ENCODE peak calls at places on chromosomes 7 and 10, in five cellular contexts. D is suprapubic skin, Y is cardiac fibroblast, S is upper lobe of right lung, K is HepG2. P is an unnamed sample.
A peak's percentile ranks its signal among the peaks of the same experiment; 100 is the strongest.

GRCh38 chr10:110410329-110411046 is 87.2 kb upstream of the DUSP5 start:
- DNase-seq in D (no peak), Y (peak; percentile 96), S (no peak), K (peak; percentile 42), P (peak; percentile 71)

GRCh38 chr7:44073664-44074348 is 8.4 kb upstream of the PGAM2 start:
- DNase-seq in D (no peak), Y (no peak), S (peak; percentile 87), K (no peak), P (peak; percentile 98)

GRCh38 chr7:139797607-139798006 is 19.8 kb upstream of the HIPK2 start:
- DNase-seq in D (no peak), Y (no peak), S (no peak), K (no peak), P (no peak)

GRCh38 chr7:54778696-54779285 is 19.8 kb upstream of the SEC61G start:
- DNase-seq in D (no peak), Y (no peak), S (no peak), K (no peak), P (no peak)

GRCh38 chr10:132465889-132466519 is 69.0 kb downstream of the PWWP2B start:
- DNase-seq in D (no peak), Y (no peak), S (no peak), K (no peak), P (no peak)

GRCh38 chr10:69994262-69994661 is 58.4 kb upstream of the MACROH2A2 start:
- DNase-seq in D (no peak), Y (peak; percentile 58), S (no peak), K (peak; percentile 44), P (no peak)

GRCh38 chr7:135168001-135168400 is 2.5 kb downstream of the CYREN start:
- DNase-seq in D (no peak), Y (no peak), S (no peak), K (no peak), P (peak; percentile 85)

GRCh38 chr10:114413398-114413797 is 9.1 kb upstream of the AFAP1L2 start:
- DNase-seq in D (no peak), Y (peak; percentile 46), S (peak; percentile 82), K (no peak), P (no peak)

GRCh38 chr7:46003161-46003560 is 82.1 kb upstream of the IGFBP3 start:
- DNase-seq in D (no peak), Y (no peak), S (no peak), K (no peak), P (no peak)

GRCh38 chr7:28882896-28883470 is 75.1 kb downstream of the TRIL start:
- DNase-seq in D (no peak), Y (no peak), S (no peak), K (no peak), P (no peak)

GRCh38 chr10:106513328-106513727 is 651.2 kb downstream of the SORCS1 start:
- DNase-seq in D (no peak), Y (peak; percentile 26), S (no peak), K (peak; percentile 1), P (no peak)

GRCh38 chr10:112663181-112663879 is 216.3 kb downstream of the VTI1A start:
- DNase-seq in D (no peak), Y (peak; percentile 19), S (no peak), K (peak; percentile 10), P (no peak)

GRCh38 chr10:108782411-108782810 is 1140.9 kb downstream of the XPNPEP1 start:
- DNase-seq in D (no peak), Y (no peak), S (no peak), K (no peak), P (no peak)

GRCh38 chr10:128263891-128264688 is 137.9 kb upstream of the MKI67 start:
- DNase-seq in D (no peak), Y (peak; percentile 70), S (peak; percentile 78), K (peak; percentile 23), P (no peak)

GRCh38 chr10:62426086-62426485 is 51.9 kb downstream of the ZNF365 start:
- DNase-seq in D (no peak), Y (no peak), S (no peak), K (no peak), P (no peak)

GRCh38 chr7:46291064-46291463 is 370.0 kb upstream of the IGFBP3 start:
- DNase-seq in D (no peak), Y (peak; percentile 31), S (no peak), K (no peak), P (no peak)

GRCh38 chr7:101589976-101590662 is 39.0 kb downstream of the MYL10 start:
- DNase-seq in D (peak; percentile 63), Y (no peak), S (peak; percentile 25), K (no peak), P (no peak)

GRCh38 chr10:5078781-5079180 is 15.4 kb upstream of the AKR1C3 start:
- DNase-seq in D (no peak), Y (no peak), S (no peak), K (no peak), P (no peak)

GRCh38 chr7:36301914-36302771 is 87.5 kb upstream of the ANLN start:
- DNase-seq in D (peak; percentile 45), Y (peak; percentile 32), S (peak; percentile 51), K (no peak), P (peak; percentile 16)

GRCh38 chr10:4504550-4504949 is 321.5 kb upstream of the AKR1E2 start:
- DNase-seq in D (no peak), Y (no peak), S (no peak), K (no peak), P (no peak)

GRCh38 chr10:49177391-49178355 is 10.5 kb downstream of the TMEM273 start:
- DNase-seq in D (peak; percentile 72), Y (peak; percentile 65), S (no peak), K (peak; percentile 13), P (peak; percentile 96)

GRCh38 chr7:128841961-128842673 is 11.9 kb downstream of the FLNC start:
- DNase-seq in D (no peak), Y (peak; percentile 35), S (peak; percentile 76), K (no peak), P (no peak)

GRCh38 chr10:75430000-75430763 is 1.2 kb upstream of the LRMDA start:
- DNase-seq in D (no peak), Y (peak; percentile 26), S (peak; percentile 83), K (peak; percentile 97), P (peak; percentile 78)

GRCh38 chr10:26621889-26622681 is 75.4 kb upstream of the PDSS1 start:
- DNase-seq in D (no peak), Y (peak; percentile 2), S (peak; percentile 84), K (no peak), P (peak; percentile 80)

GRCh38 chr7:66150471-66150870 is 35.8 kb downstream of the CRCP start:
- DNase-seq in D (no peak), Y (peak; percentile 90), S (peak; percentile 50), K (peak; percentile 62), P (no peak)

GRCh38 chr7:107044347-107045194 is at the start of gene PRKAR2B:
- DNase-seq in D (no peak), Y (peak; percentile 61), S (peak; percentile 82), K (peak; percentile 32), P (peak; percentile 46)

GRCh38 chr10:86711237-86711956 is 43.1 kb downstream of the LDB3 start:
- DNase-seq in D (no peak), Y (peak; percentile 95), S (peak; percentile 95), K (peak; percentile 62), P (peak; percentile 67)

GRCh38 chr7:74364061-74364460 is 74.9 kb downstream of the CLIP2 start:
- DNase-seq in D (no peak), Y (no peak), S (no peak), K (peak; percentile 22), P (no peak)
- TF ChIP-seq CTCF in D (no peak), Y (peak; percentile 13), S (peak; percentile 5), K (peak; percentile 10), P (no peak)

GRCh38 chr10:130221456-130222375 is 85.5 kb downstream of the GLRX3 start:
- DNase-seq in D (peak; percentile 64), Y (no peak), S (peak; percentile 44), K (no peak), P (peak; percentile 32)

GRCh38 chr10:130215918-130216205 is 79.7 kb downstream of the GLRX3 start:
- DNase-seq in D (peak; percentile 44), Y (no peak), S (no peak), K (no peak), P (no peak)

GRCh38 chr10:130220251-130221185 is 84.3 kb downstream of the GLRX3 start:
- DNase-seq in D (peak; percentile 57), Y (no peak), S (peak; percentile 30), K (no peak), P (peak; percentile 39)

GRCh38 chr10:130218181-130218641 is 82.0 kb downstream of the GLRX3 start:
- DNase-seq in D (peak; percentile 72), Y (no peak), S (peak; percentile 49), K (no peak), P (peak; percentile 41)

DNA sequence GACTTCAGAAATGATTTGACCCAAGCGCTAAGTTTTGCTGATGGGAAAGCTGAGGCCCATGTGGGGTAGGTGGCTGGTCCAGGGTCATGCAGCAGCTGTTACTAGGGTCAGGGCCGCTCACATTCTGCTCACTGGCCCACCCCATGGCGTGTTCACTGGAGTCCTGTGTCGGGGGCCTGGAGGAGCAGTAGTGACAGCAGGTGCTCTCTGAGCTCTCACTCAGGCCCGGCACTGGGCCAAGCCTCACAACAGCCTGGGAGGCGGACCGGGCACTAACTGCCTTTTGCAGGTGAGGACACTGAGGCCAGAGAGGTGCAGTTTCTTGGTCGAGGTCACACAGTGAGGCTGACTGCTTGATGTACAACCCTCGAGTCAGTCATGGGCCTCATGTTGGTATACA is 82.7 kb downstream of the GLRX3 start:
- DNase-seq in D (peak; percentile 74), Y (no peak), S (peak; percentile 47), K (no peak), P (peak; percentile 14)
- TF ChIP-seq CTCF in D (no peak), Y (no peak), S (no peak), K (no peak), P (no peak)

GRCh38 chr7:22723642-22724041 is 3.4 kb upstream of the IL6 start:
- DNase-seq in D (no peak), Y (peak; percentile 71), S (no peak), K (no peak), P (peak; percentile 52)

GRCh38 chr7:22724861-22725260 is 2.1 kb upstream of the IL6 start:
- DNase-seq in D (no peak), Y (peak; percentile 17), S (no peak), K (no peak), P (no peak)

GRCh38 chr7:22726849-22727792 is at the start of gene IL6:
- DNase-seq in D (peak; percentile 89), Y (peak; percentile 97), S (peak; percentile 88), K (peak; percentile 6), P (no peak)

GRCh38 chr7:22726345-22726848 is 603 bp upstream of the IL6 start:
- DNase-seq in D (no peak), Y (peak; percentile 87), S (peak; percentile 72), K (peak; percentile 7), P (no peak)

GRCh38 chr7:22725585-22725984 is 1.4 kb upstream of the IL6 start:
- DNase-seq in D (no peak), Y (peak; percentile 29), S (no peak), K (peak; percentile 47), P (no peak)
- TF ChIP-seq CTCF in D (no peak), Y (no peak), S (no peak), K (peak; percentile 74), P (no peak)

GRCh38 chr10:44323838-44324237 is 61.1 kb downstream of the CXCL12 start:
- DNase-seq in D (no peak), Y (no peak), S (no peak), K (no peak), P (no peak)

GRCh38 chr10:44327461-44327860 is 57.4 kb downstream of the CXCL12 start:
- DNase-seq in D (no peak), Y (no peak), S (no peak), K (no peak), P (no peak)

GRCh38 chr10:44326474-44327030 is 58.3 kb downstream of the CXCL12 start:
- DNase-seq in D (no peak), Y (peak; percentile 13), S (no peak), K (no peak), P (no peak)

GRCh38 chr10:44325878-44326277 is 59.0 kb downstream of the CXCL12 start:
- DNase-seq in D (no peak), Y (no peak), S (no peak), K (no peak), P (no peak)

GRCh38 chr10:44325157-44325556 is 59.7 kb downstream of the CXCL12 start:
- DNase-seq in D (no peak), Y (no peak), S (no peak), K (peak; percentile 81), P (no peak)
- TF ChIP-seq CTCF in D (no peak), Y (peak; percentile 2), S (no peak), K (no peak), P (no peak)